ENCODE peak calls at places on chromosomes 5 and 9, in five cellular contexts. R is testis; Y is activated CD4-positive, alpha-beta T cell treated with anti-CD3 and anti-CD28 coated beads, Interleukin-2, amount 50 U/mL, for 24 hours; Z is fibroblast of lung; U is stimulated activated CD8-positive, alpha-beta memory T cell treated with anti-CD3 and anti-CD28 coated beads, Interleukin-4, amount 100 ng/mL, for 1 hour. V is an unnamed sample.

GRCh38 chr5:14884062-14884612 is 12.6 kb upstream of the ANKH start:
- DNase-seq in U (no peak), Z (no peak), Y (no peak), R (no peak), V (no peak)

GRCh38 chr5:157510682-157511081 is 50.7 kb downstream of the NIPAL4 start:
- DNase-seq in U (no peak), Y (no peak), R (no peak), Z (no peak), V (no peak)

GRCh38 chr9:114119242-114120191 is 20.4 kb upstream of the KIF12 start:
- DNase-seq in R (no peak), U (no peak), Z (no peak), Y (no peak), V (no peak)

GRCh38 chr5:69024241-69024651 is 69.6 kb upstream of the SLC30A5 start:
- DNase-seq in Z (peak), U (no peak), Y (peak), R (no peak), V (peak)

GRCh38 chr5:77333036-77333435 is 122.6 kb downstream of the PDE8B start:
- DNase-seq in Z (no peak), R (no peak), U (no peak), Y (no peak), V (no peak)

GRCh38 chr5:114192108-114192507 is 169.8 kb upstream of the KCNN2 start:
- DNase-seq in Z (peak), U (no peak), Y (no peak), R (no peak), V (no peak)

GRCh38 chr5:56848206-56848605 is 32.9 kb downstream of the MAP3K1 start:
- DNase-seq in U (no peak), R (no peak), Z (no peak), Y (no peak), V (peak)

GRCh38 chr9:123336455-123336854 is 19.5 kb upstream of the CRB2 start:
- DNase-seq in Z (no peak), U (no peak), R (no peak), Y (no peak), V (peak)

GRCh38 chr9:32854271-32854670 is 70.9 kb downstream of the TMEM215 start:
- DNase-seq in U (no peak), Z (no peak), R (no peak), Y (no peak), V (no peak)

V was measured in erythroblast.